ENCODE peak calls at places on chromosomes 5 and 9, in four cellular contexts. M is NCI-H146, F is HTR-8/SVneo, H is ureter. A is an unnamed sample.

GRCh38 chr9:132873403-132873802 is 4.7 kb downstream of the AK8 start:
- DNase-seq in M (no peak), H (no peak), F (no peak), A (no peak)

GRCh38 chr5:59583810-59584562 is 309.5 kb downstream of the PDE4D start:
- DNase-seq in M (peak; percentile 49), H (no peak), F (no peak), A (no peak)

GRCh38 chr5:98301567-98301966 is 471.9 kb upstream of the RGMB start:
- DNase-seq in F (no peak), H (no peak), M (no peak), A (no peak)

GRCh38 chr5:132438931-132439330 is 51.6 kb downstream of the IRF1 start:
- DNase-seq in H (no peak), F (no peak), M (no peak), A (no peak)

GRCh38 chr5:92980491-92980890 is 600.5 kb downstream of the NR2F1-AS1 start:
- DNase-seq in H (no peak), M (no peak), F (no peak), A (no peak)

GRCh38 chr9:93132287-93132927 is 1.6 kb downstream of the NINJ1 start:
- DNase-seq in M (no peak), H (peak; percentile 71), F (no peak), A (no peak)

GRCh38 chr5:98791928-98792580 is 18.6 kb downstream of the RGMB start:
- DNase-seq in M (no peak), F (no peak), H (no peak), A (no peak)

GRCh38 chr9:21513431-21513830 is 31.3 kb upstream of the IFNE start:
- DNase-seq in M (no peak), H (no peak), F (no peak), A (no peak)

A was measured in coronary artery.